ENCODE peak calls at places on chromosomes 11 and 22, in nine cellular contexts. Y is ovary, C is adrenal gland, R is right lobe of liver, J is sigmoid colon, L is transverse colon, E is prostate gland, X is uterus, I is suprapubic skin. K is an unnamed sample. For H3K4me1 and H3K9me3, the result is how much of the 10 kb centered on the place peaks cover.

GRCh38 chr11:103927535-103927934 is 108.9 kb upstream of the DDI1 start:
- DNase-seq in E (no peak), Y (no peak), R (no peak), X (no peak), I (no peak), L (no peak), C (no peak), J (no peak), K (no peak)

GRCh38 chr11:2270322-2271076 is at the start of gene ASCL2:
- DNase-seq in I (no peak), L (no peak), J (no peak), X (no peak), Y (peak), R (no peak), C (no peak), E (no peak), K (peak)

GRCh38 chr22:45518580-45518991 is 15.9 kb downstream of the FBLN1 start:
- DNase-seq in R (no peak), C (no peak), E (no peak), Y (no peak), J (no peak), X (no peak), I (no peak), L (no peak), K (peak)

GRCh38 chr11:114197799-114198500 is 98.2 kb upstream of the NNMT start:
- DNase-seq in X (peak), I (no peak), J (peak), C (peak), Y (peak), L (peak), E (peak), R (peak), K (peak)

GRCh38 chr22:44171486-44172076 is 9.1 kb upstream of the PARVG start:
- DNase-seq in X (no peak), E (no peak), Y (no peak), C (no peak), R (no peak), J (no peak), I (no peak), L (no peak), K (peak)

GRCh38 chr22:33119044-33119443 is 60.9 kb upstream of the SYN3 start:
- DNase-seq in E (no peak), C (no peak), L (no peak), Y (no peak), I (no peak), X (no peak), J (no peak), R (no peak), K (no peak)

GRCh38 chr11:111259871-111260270 is 14.3 kb downstream of the POU2AF2 start:
- DNase-seq in Y (no peak), J (no peak), R (no peak), L (no peak), E (no peak), C (no peak), I (no peak), X (no peak), K (no peak)

GRCh38 chr11:67051494-67051893 is 5.2 kb upstream of the RHOD start:
- DNase-seq in I (no peak), C (no peak), L (no peak), X (no peak), J (no peak), R (no peak), E (no peak), Y (no peak), K (no peak)

GRCh38 chr11:91922846-91923245 is 301.8 kb upstream of the FAT3 start:
- DNase-seq in R (no peak), E (no peak), J (no peak), I (no peak), Y (no peak), X (no peak), L (no peak), C (no peak), K (no peak)

GRCh38 chr11:82995754-82996398 is 75.8 kb downstream of the RAB30 start:
- DNase-seq in E (no peak), X (peak), C (peak), J (no peak), Y (no peak), L (no peak), I (no peak), R (no peak), K (no peak)

GRCh38 chr11:2571598-2572281 is 126.9 kb downstream of the KCNQ1 start:
- DNase-seq in J (peak), Y (peak), L (no peak), C (no peak), I (peak), X (no peak), E (no peak), R (peak), K (no peak)

GRCh38 chr22:35781898-35782297 is 64.2 kb downstream of the APOL5 start:
- DNase-seq in J (no peak), X (no peak), I (no peak), E (no peak), R (no peak), Y (no peak), C (no peak), L (no peak), K (no peak)

GRCh38 chr11:8531312-8531711 is 62.7 kb downstream of the STK33 start:
- DNase-seq in J (no peak), L (no peak), X (no peak), I (no peak), R (no peak), E (no peak), C (no peak), Y (no peak), K (no peak)

GRCh38 chr11:44861829-44862545 is 88.7 kb downstream of the TP53I11 start:
- DNase-seq in L (peak), Y (peak), I (no peak), X (peak), C (peak), E (no peak), J (peak), R (peak), K (peak)

GRCh38 chr11:19686234-19686633 is 26.4 kb upstream of the NAV2 start:
- DNase-seq in E (no peak), R (no peak), L (no peak), Y (no peak), X (no peak), I (no peak), C (no peak), J (no peak), K (no peak)

GRCh38 chr22:39873963-39874362 is 19.6 kb downstream of the ENTHD1 start:
- DNase-seq in R (no peak), L (no peak), E (no peak), J (no peak), X (no peak), I (no peak), C (no peak), Y (no peak), K (no peak)

GRCh38 chr11:17548444-17548843 is 1.4 kb downstream of the OTOG start:
- DNase-seq in J (no peak), X (no peak), E (no peak), R (no peak), L (no peak), I (no peak), C (no peak), Y (no peak), K (no peak)

GRCh38 chr11:78265326-78265725 is 76.6 kb downstream of the USP35 start:
- DNase-seq in J (no peak), Y (no peak), X (no peak), R (no peak), I (no peak), E (no peak), C (no peak), L (no peak), K (no peak)

GRCh38 chr11:76918941-76919386 is 58.2 kb downstream of the ACER3 start:
- DNase-seq in C (peak), X (no peak), I (no peak), L (peak), R (no peak), Y (no peak), J (no peak), E (peak), K (no peak)

GRCh38 chr11:914747-915493 is 4.3 kb upstream of the CHID1 start:
- DNase-seq in X (no peak), C (peak), L (peak), E (no peak), J (peak), R (peak), I (peak), Y (no peak), K (peak)
- TF ChIP-seq POLR2A in X (no peak), C (peak), L (no peak), E (no peak), J (no peak), R (peak), I (no peak), Y (no peak), K (no peak)

GRCh38 chr11:1011320-1011698 is 25.2 kb downstream of the MUC6 start:
- DNase-seq in J (no peak), C (no peak), Y (no peak), E (no peak), I (no peak), L (no peak), R (no peak), X (no peak), K (no peak)

GRCh38 chr11:1010551-1011319 is 25.8 kb downstream of the MUC6 start:
- DNase-seq in R (no peak), J (no peak), I (no peak), E (no peak), Y (no peak), L (no peak), X (no peak), C (no peak), K (peak)

GRCh38 chr11:1013628-1013935 is 22.9 kb downstream of the MUC6 start:
- DNase-seq in C (no peak), I (no peak), J (no peak), R (no peak), L (no peak), Y (no peak), E (no peak), X (no peak), K (no peak)

GRCh38 chr11:1012740-1013627 is 23.5 kb downstream of the MUC6 start:
- DNase-seq in Y (no peak), R (no peak), L (no peak), I (no peak), E (no peak), C (no peak), X (no peak), J (no peak), K (no peak)

GRCh38 chr11:1012291-1012690 is 24.2 kb downstream of the MUC6 start:
- DNase-seq in C (no peak), X (no peak), J (no peak), I (no peak), E (no peak), L (no peak), R (no peak), Y (no peak), K (no peak)
- H3K4me1 ChIP-seq in C (under half), X (under half), J (under half), I (under half), E (under half), L (under half), R (under half), Y (under half), K (under half)

DNA sequence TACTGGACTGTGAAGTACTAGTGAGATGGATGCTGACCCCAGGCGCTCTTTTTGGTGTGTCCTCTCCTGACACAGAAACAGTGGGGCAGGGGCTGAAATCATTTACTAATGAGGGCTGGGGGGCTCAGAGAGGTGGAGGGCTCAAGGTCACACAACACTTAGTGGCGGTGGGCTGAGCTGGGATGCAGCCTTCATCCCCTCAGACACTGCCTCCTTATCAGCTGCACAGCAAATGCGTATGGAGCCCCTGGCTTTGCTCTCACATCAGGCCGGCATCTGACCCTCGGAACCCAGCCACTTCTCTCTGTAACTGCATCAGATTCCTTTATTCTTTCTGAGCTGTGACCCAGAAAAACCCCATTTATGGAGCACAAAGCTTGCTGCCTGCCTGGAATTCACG is 736.5 kb downstream of the TBC1D22A start:
- DNase-seq in X (no peak), E (no peak), L (no peak), Y (no peak), R (no peak), J (no peak), I (no peak), C (no peak), K (no peak)
- H3K9me3 ChIP-seq in X (under half), E (under half), L (under half), Y (under half), R (under half), J (under half), I (under half), C (under half), K (under half)

GRCh38 chr22:30197389-30197788 is 49.2 kb downstream of the LIF start:
- DNase-seq in L (no peak), I (no peak), Y (no peak), J (no peak), X (no peak), E (no peak), R (no peak), C (no peak), K (no peak)
- TF ChIP-seq POLR2A in L (no peak), I (no peak), Y (no peak), J (no peak), X (no peak), E (no peak), R (no peak), C (no peak), K (no peak)

DNA sequence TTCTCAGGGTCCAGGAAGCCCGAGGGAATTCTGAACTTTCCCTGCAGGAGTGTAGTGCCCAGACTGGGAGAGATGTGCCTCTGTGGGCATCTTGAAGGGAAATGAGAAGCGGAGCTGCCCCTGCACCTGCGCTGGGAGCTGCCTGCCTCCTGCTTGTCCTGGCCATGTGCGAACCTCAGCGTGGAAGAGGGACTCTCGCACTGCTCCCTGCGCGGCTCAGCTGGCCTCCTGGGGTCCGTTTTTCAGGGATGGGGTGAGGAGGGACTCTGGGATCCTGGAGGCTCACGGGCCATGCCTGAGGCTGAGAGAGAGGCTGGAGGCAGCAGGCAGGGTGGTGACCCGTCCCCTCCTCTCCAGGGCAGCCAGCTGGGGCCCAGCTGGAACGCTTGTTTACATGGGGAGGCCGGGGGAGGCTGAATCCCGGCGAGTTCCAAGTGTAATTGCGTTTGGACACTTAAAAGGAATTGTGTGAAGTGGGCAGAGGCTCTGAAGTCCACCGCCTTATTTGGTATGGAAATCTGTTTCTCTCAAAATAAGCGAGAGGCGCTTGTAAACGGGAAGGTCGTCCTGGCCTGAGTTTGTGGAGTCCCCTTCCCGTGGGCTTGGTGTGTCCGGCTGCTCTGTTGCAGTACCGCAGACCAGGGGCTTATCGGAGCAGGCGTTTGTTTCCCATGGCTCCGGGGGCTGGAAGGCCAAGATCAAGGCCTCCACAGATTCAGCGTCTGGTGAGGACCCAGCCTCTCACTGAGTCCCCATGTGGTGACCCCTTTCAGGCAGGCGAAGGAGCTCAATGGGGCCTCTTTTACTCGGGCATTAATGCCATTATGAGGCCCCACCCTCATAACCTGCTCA is 1.3 kb upstream of the MRGPRF start:
- DNase-seq in J (peak), C (no peak), E (no peak), X (peak), Y (peak), L (peak), R (no peak), I (no peak), K (peak)
- H3K4me1 ChIP-seq in J (under half), C (under half), E (under half), X (under half), Y (under half), L (under half), R (under half), I (under half), K (under half)

DNA sequence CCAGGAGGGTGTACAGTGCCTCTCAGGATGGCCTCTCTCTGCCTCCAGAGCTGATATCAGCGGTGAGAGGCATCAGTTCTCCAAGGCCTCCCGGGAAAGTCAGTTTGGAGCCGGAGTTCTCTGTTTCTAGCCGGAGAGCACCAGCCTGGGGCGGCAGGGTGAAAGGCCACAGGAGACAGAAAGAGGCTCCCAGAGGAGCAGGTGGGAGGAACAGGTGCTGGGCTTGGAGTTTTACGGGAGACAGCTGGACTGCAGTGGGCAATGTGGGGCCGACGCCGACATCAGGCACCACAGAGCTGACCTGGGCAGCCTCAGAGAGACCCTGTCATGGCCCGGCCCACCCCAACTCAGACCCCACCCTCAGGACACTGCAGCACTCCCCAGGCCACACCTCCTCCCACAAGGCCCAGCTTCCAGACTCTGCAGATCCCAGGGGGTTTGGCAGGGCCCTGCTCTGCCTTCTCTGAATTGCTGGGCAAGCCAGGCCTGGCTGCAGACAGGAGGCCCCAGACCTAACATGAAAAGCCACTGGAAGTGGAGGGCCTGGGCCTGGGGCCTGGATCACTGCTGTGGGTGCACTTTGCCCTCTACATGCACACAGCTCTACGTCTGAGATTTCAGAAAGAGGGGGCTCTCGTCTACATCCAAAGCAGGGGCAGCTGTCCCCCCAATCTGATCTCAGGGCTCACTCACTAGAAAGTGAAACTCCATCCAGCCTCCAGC is 885.6 kb downstream of the BRD1 start:
- DNase-seq in L (peak), C (no peak), R (no peak), I (peak), J (peak), Y (no peak), X (no peak), E (no peak), K (peak)
- H3K9me3 ChIP-seq in L (under half), C (under half), R (under half), I (under half), J (under half), Y (under half), X (under half), E (under half), K (under half)

GRCh38 chr11:43746670-43747069 is 66.1 kb downstream of the HSD17B12 start:
- DNase-seq in L (no peak), J (no peak), X (no peak), E (no peak), R (no peak), C (no peak), I (no peak), Y (no peak), K (no peak)

GRCh38 chr11:43748095-43748494 is 67.6 kb downstream of the HSD17B12 start:
- DNase-seq in C (no peak), L (no peak), I (no peak), Y (no peak), E (no peak), X (no peak), R (no peak), J (no peak), K (no peak)

GRCh38 chr11:43751726-43752125 is 71.2 kb downstream of the HSD17B12 start:
- DNase-seq in C (no peak), E (no peak), J (no peak), R (no peak), I (no peak), X (no peak), L (no peak), Y (no peak), K (no peak)

DNA sequence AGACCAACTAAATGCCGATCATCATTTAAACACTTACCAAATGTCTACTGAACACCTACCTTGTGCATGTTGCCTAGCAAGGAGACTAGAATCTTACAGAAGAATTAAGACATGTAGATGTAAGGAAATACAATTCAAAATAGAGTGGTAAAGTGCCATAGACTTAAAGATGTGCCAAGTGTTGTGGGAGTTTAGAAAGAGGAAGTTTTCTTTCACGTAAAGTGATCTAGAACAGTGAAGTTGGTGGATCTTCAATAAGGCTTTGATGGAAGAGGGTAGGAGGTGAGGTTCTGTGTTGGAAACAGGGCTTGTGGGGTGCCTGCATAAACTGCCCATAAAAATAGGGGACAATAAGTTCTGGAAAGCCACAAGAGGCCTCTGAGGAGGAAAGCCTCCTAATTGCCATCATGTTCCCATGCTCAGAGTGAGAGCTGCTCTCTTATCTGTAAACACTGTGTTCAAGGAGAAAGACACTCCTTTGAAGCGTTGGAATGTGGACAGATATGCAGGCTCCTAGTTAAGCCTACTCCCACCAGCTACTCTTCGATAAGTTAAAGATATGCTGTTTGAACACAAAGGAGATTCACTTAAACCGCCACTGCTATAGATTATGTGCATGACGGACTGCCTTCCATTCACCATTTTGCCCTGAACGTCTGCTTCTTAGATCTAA is 66.7 kb downstream of the HSD17B12 start:
- DNase-seq in J (no peak), X (no peak), R (no peak), C (no peak), E (no peak), Y (no peak), I (no peak), L (no peak), K (peak)
- TF ChIP-seq POLR2A in J (no peak), X (no peak), R (no peak), C (no peak), E (no peak), Y (no peak), I (no peak), L (no peak), K (no peak)

GRCh38 chr11:119796363-119797060 is 67.5 kb upstream of the NECTIN1 start:
- DNase-seq in L (no peak), J (no peak), E (no peak), R (no peak), X (no peak), C (no peak), I (no peak), Y (no peak), K (no peak)

GRCh38 chr11:119794756-119795155 is 65.8 kb upstream of the NECTIN1 start:
- DNase-seq in L (no peak), C (no peak), R (no peak), J (no peak), I (no peak), X (no peak), Y (no peak), E (no peak), K (no peak)

GRCh38 chr11:119795231-119795630 is 66.2 kb upstream of the NECTIN1 start:
- DNase-seq in I (no peak), L (no peak), C (no peak), J (no peak), E (no peak), R (no peak), X (no peak), Y (no peak), K (no peak)

GRCh38 chr11:119793335-119793984 is 64.5 kb upstream of the NECTIN1 start:
- DNase-seq in R (no peak), J (no peak), C (no peak), E (no peak), X (no peak), I (no peak), Y (no peak), L (no peak), K (peak)

GRCh38 chr11:119794141-119794665 is 65.2 kb upstream of the NECTIN1 start:
- DNase-seq in E (no peak), I (no peak), R (no peak), X (no peak), L (no peak), C (no peak), J (no peak), Y (no peak), K (no peak)
- H3K4me1 ChIP-seq in E (under half), I (under half), R (under half), X (under half), L (under half), C (under half), J (under half), Y (under half), K (under half)

GRCh38 chr11:98955551-98955950 is 65.2 kb upstream of the CNTN5 start:
- DNase-seq in Y (no peak), C (no peak), X (no peak), I (no peak), L (no peak), J (no peak), E (no peak), R (no peak), K (no peak)
- H3K9me3 ChIP-seq in Y (under half), C (under half), X (under half), I (under half), L (under half), J (under half), E (under half), R (under half), K (under half)

K was measured in testis.